ENCODE peak calls at places on chromosomes 16 and 17, in seven cellular contexts. H is mesenchymal stem cell, Q is H1, F is mesendoderm, D is IMR-90, Y is H9, M is trophoblast cell. W is an unnamed sample.

GRCh38 chr17:49573510-49574282 is 2.0 kb upstream of the NXPH3 start:
- DNase-seq in H (no peak), Q (no peak), F (no peak), D (no peak), Y (no peak), M (no peak), W (no peak)

GRCh38 chr16:4373909-4374742 is 2.5 kb downstream of the VASN start:
- DNase-seq in H (peak; percentile 94), Q (no peak), F (peak; percentile 83), D (peak; percentile 98), Y (peak; percentile 57), M (peak; percentile 49), W (no peak)

GRCh38 chr16:87461466-87461975 is 31.3 kb downstream of the ZCCHC14 start:
- DNase-seq in H (peak; percentile 54), Q (peak; percentile 87), F (peak; percentile 98), D (no peak), Y (peak; percentile 97), M (peak; percentile 94), W (peak; percentile 58)

GRCh38 chr16:56286819-56287218 is 95.5 kb downstream of the GNAO1 start:
- DNase-seq in H (no peak), Q (no peak), F (no peak), D (peak; percentile 16), Y (no peak), M (no peak), W (no peak)

GRCh38 chr17:4710693-4711634 is 532 bp downstream of the ARRB2 start:
- DNase-seq in H (no peak), Q (no peak), F (no peak), D (no peak), Y (no peak), M (no peak), W (no peak)

GRCh38 chr16:27969574-27969973 is 93.9 kb downstream of the GSG1L start:
- DNase-seq in H (no peak), Q (no peak), F (no peak), D (peak; percentile 21), Y (no peak), M (no peak), W (no peak)

GRCh38 chr16:72013888-72014538 is 5.5 kb downstream of the DHODH start:
- DNase-seq in H (no peak), Q (no peak), F (peak; percentile 90), D (no peak), Y (no peak), M (no peak), W (no peak)

GRCh38 chr16:51392651-51393187 is 241.6 kb upstream of the SALL1 start:
- DNase-seq in H (peak; percentile 98), Q (peak; percentile 54), F (peak; percentile 68), D (peak; percentile 85), Y (peak; percentile 32), M (no peak), W (no peak)

GRCh38 chr16:66741971-66742396 is 9.4 kb downstream of the DYNC1LI2 start:
- DNase-seq in H (peak; percentile 53), Q (no peak), F (no peak), D (peak; percentile 40), Y (no peak), M (no peak), W (no peak)

GRCh38 chr16:31010539-31010938 is at the start of gene STX1B:
- DNase-seq in H (no peak), Q (peak; percentile 87), F (peak; percentile 44), D (no peak), Y (peak; percentile 81), M (no peak), W (peak; percentile 59)

GRCh38 chr17:1861391-1862010 is 31.7 kb downstream of the RPA1 start:
- DNase-seq in H (no peak), Q (no peak), F (no peak), D (no peak), Y (no peak), M (no peak), W (no peak)

GRCh38 chr16:89711601-89712475 is 8.9 kb downstream of the VPS9D1 start:
- DNase-seq in H (peak; percentile 67), Q (peak; percentile 91), F (peak; percentile 72), D (peak; percentile 50), Y (peak; percentile 68), M (no peak), W (no peak)

GRCh38 chr16:89586853-89587252 is 11.3 kb downstream of the CPNE7 start:
- DNase-seq in H (no peak), Q (no peak), F (no peak), D (no peak), Y (no peak), M (no peak), W (no peak)

GRCh38 chr17:76080207-76080933 is 1.4 kb downstream of the ZACN start:
- DNase-seq in H (no peak), Q (peak; percentile 72), F (peak; percentile 51), D (no peak), Y (peak; percentile 62), M (no peak), W (no peak)

DNA sequence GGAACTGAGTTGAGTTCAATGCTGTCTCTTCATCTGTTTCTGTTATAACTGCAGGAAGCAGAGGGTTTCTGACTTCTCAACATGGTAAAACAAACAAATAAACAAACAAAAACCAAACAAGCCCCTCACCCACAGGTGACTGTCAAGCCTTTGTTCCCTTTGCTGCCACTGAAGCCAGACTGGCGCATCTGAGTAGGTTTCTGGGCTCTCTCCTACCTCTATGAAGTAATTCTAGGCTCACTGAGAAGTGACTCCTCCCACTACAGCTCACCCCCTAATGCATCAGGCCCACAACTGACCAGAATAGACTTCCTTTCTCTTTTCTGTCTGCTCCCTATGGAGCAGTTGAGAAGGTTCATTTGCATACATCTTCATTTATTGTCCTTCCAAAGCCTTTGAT is 77.0 kb upstream of the CCL2 start:
- DNase-seq in H (peak; percentile 3), Q (no peak), F (peak; percentile 77), D (peak; percentile 21), Y (peak; percentile 87), M (no peak), W (no peak)
- H3K4me2 ChIP-seq in H (no peak overlapping the region), Q (peak overlapping the region; percentile 29), F (no peak overlapping the region), D (peak overlapping the region; percentile 17), Y (no peak overlapping the region), M (no peak overlapping the region), W (no peak overlapping the region)

GRCh38 chr17:7590743-7591142 is 849 bp upstream of the SOX15 start:
- DNase-seq in H (peak; percentile 54), Q (peak; percentile 63), F (peak; percentile 96), D (peak; percentile 70), Y (peak; percentile 86), M (no peak), W (peak; percentile 74)

GRCh38 chr17:7589891-7590611 is at the start of gene SOX15:
- DNase-seq in H (no peak), Q (peak; percentile 79), F (peak; percentile 89), D (peak; percentile 57), Y (peak; percentile 92), M (peak; percentile 82), W (no peak)

GRCh38 chr17:7591596-7591995 is 1.7 kb upstream of the SOX15 start:
- DNase-seq in H (no peak), Q (no peak), F (no peak), D (no peak), Y (no peak), M (no peak), W (no peak)

GRCh38 chr17:7592422-7593021 is 2.6 kb upstream of the SOX15 start:
- DNase-seq in H (no peak), Q (no peak), F (no peak), D (no peak), Y (no peak), M (no peak), W (no peak)

GRCh38 chr17:7593296-7593695 is 3.4 kb upstream of the SOX15 start:
- DNase-seq in H (no peak), Q (no peak), F (no peak), D (no peak), Y (no peak), M (no peak), W (no peak)
- H2AK5ac ChIP-seq in H (no peak overlapping the region), Q (no peak overlapping the region), F (no peak overlapping the region), D (no peak overlapping the region), Y (no peak overlapping the region), M (no peak overlapping the region), W (no peak overlapping the region)

DNA sequence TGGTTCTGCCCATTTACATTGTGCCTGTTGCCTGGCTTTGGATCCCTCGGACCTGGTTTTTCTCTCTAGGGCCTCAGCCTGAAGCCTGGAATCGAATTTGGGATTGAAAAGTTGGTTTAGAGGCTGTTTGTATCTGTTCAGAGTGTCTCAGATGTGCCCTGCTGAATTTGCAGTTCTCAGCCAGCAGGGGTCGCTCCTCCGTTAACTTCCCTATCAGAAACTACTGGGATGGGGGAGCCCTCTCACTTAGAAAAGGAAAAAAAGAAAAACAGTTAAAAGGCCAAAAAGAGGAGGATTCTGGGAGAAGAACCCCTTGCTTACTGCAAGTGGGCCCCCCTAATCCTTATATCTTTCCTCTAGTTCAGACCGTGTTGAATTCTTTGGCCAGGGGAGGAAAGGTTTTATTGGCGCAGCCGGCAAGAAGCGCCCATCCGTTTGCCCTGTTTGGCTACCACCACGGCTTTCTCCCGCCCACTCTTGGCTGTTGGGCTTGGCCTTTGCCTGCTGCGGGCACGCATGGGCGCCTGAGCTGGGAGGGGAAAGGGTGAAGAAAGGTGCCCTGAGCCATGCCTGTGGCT is 8.7 kb downstream of the FZD2 start:
- DNase-seq in H (no peak), Q (no peak), F (no peak), D (no peak), Y (peak; percentile 40), M (no peak), W (no peak)
- H3K27ac ChIP-seq in H (no peak overlapping the region), Q (no peak overlapping the region), F (peak overlapping the region; percentile 44), D (no peak overlapping the region), Y (no peak overlapping the region), M (no peak overlapping the region), W (no peak overlapping the region)

GRCh38 chr16:19884021-19884485 is 595 bp downstream of the GPRC5B start:
- DNase-seq in H (peak; percentile 20), Q (peak; percentile 54), F (peak; percentile 47), D (no peak), Y (peak; percentile 44), M (peak; percentile 24), W (no peak)
- H3K4me2 ChIP-seq in H (peak overlapping the region; percentile 97), Q (peak overlapping the region; percentile 89), F (peak overlapping the region; percentile 88), D (peak overlapping the region; percentile 73), Y (peak overlapping the region; percentile 90), M (peak overlapping the region; percentile 95), W (peak overlapping the region; percentile 100)

GRCh38 chr17:48031966-48032365 is 5.6 kb downstream of the COPZ2 start:
- DNase-seq in H (no peak), Q (no peak), F (no peak), D (no peak), Y (no peak), M (no peak), W (no peak)
- H2AK5ac ChIP-seq in H (no peak overlapping the region), Q (no peak overlapping the region), F (no peak overlapping the region), D (no peak overlapping the region), Y (no peak overlapping the region), M (no peak overlapping the region), W (no peak overlapping the region)

DNA sequence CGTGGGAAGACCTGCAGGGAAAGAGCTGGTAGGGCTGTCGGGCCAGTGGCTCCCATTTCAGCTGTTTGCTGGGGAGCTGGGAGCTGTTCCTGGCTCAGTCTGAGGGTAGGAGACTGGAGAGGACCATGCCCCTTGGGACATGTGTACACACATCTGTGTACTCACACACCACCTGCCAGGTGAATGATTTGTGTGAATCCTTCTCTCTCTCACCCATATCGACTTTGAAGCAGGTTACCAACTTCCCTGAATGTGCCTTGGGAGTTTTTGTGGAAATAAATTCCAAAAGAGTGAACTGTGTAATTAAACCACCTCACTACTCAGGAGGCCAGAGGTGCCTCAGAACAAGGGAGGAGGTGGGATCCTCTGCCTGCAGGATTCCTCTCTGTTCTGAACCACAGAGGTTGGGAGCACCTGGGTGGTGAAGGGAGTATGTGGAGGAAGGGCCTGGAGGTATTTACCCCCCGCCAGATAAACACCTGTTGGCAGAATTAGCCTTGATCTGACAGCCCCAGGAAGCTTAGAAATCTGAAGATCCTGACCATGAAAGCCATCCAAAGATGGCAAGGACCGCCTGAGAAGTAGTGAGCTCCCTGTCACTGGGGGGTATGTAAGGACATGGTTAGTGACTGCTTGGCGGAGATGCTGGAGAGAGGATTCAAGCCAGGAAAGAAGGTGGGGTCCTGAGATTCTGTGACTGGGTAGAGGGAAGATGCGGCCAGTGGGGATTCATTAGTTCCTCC is 3.3 kb downstream of the ABCC3 start:
- DNase-seq in H (no peak), Q (no peak), F (no peak), D (no peak), Y (no peak), M (no peak), W (no peak)
- H3K27ac ChIP-seq in H (peak overlapping the region; percentile 91), Q (no peak overlapping the region), F (no peak overlapping the region), D (peak overlapping the region; percentile 75), Y (no peak overlapping the region), M (no peak overlapping the region), W (no peak overlapping the region)

W was measured in neuronal stem cell.